ENCODE peak calls at places on chromosomes 4 and X, in nine cellular contexts. T is GM12878, A is suprapubic skin, L is lower leg skin, C is adrenal gland, G is body of pancreas, H is prostate gland, O is thyroid gland, P is uterus. Q is an unnamed sample.

GRCh38 chr4:8832130-8832930 is 39.3 kb downstream of the HMX1 start:
- DNase-seq in C (no peak), P (no peak), H (no peak), A (peak), T (no peak), O (no peak), G (no peak), L (peak), Q (no peak)

GRCh38 chr4:7416745-7417432 is 17.8 kb downstream of the PSAPL1 start:
- DNase-seq in G (no peak), L (peak), A (no peak), O (no peak), H (no peak), C (no peak), P (no peak), T (no peak), Q (no peak)

GRCh38 chrX:83916525-83916924 is 55.6 kb downstream of the CYLC1 start:
- DNase-seq in A (no peak), T (no peak), G (peak), H (no peak), O (peak), L (no peak), P (no peak), C (peak), Q (no peak)

GRCh38 chrX:11543249-11543648 is 122.5 kb downstream of the ARHGAP6 start:
- DNase-seq in G (no peak), C (no peak), H (no peak), O (no peak), P (no peak), L (no peak), T (no peak), A (no peak), Q (no peak)

GRCh38 chrX:95332530-95332929 is 1352.1 kb upstream of the DIAPH2 start:
- DNase-seq in O (no peak), A (no peak), T (no peak), H (no peak), G (no peak), L (no peak), C (no peak), P (no peak), Q (no peak)

GRCh38 chrX:51878056-51878455 is 15.4 kb upstream of the MAGED1 start:
- DNase-seq in C (no peak), P (no peak), G (no peak), O (no peak), T (no peak), H (no peak), A (no peak), L (no peak), Q (no peak)

GRCh38 chr4:184170996-184171395 is 46.7 kb downstream of the ENPP6 start:
- DNase-seq in L (peak), T (no peak), A (no peak), G (no peak), P (no peak), O (no peak), H (no peak), C (no peak), Q (no peak)

GRCh38 chr4:26779674-26780073 is 81.0 kb upstream of the STIM2 start:
- DNase-seq in H (peak), G (no peak), P (no peak), A (no peak), O (no peak), L (no peak), T (no peak), C (peak), Q (no peak)

GRCh38 chr4:7973545-7973981 is 33.9 kb upstream of the AFAP1 start:
- DNase-seq in O (no peak), G (no peak), C (no peak), P (no peak), L (no peak), T (no peak), A (no peak), H (no peak), Q (no peak)

GRCh38 chr4:35934370-35934981 is 309.8 kb downstream of the ARAP2 start:
- DNase-seq in P (no peak), H (no peak), A (no peak), T (peak), L (no peak), O (no peak), G (no peak), C (no peak), Q (no peak)

GRCh38 chr4:90495936-90496335 is 368.7 kb downstream of the CCSER1 start:
- DNase-seq in A (no peak), H (no peak), C (no peak), O (no peak), P (no peak), T (no peak), G (no peak), L (no peak), Q (no peak)

GRCh38 chr4:165301833-165302232 is 25.6 kb upstream of the MSMO1 start:
- DNase-seq in H (no peak), A (no peak), L (no peak), P (no peak), G (peak), T (no peak), O (no peak), C (no peak), Q (no peak)

GRCh38 chr4:48815483-48815882 is 15.4 kb upstream of the OCIAD1 start:
- DNase-seq in G (no peak), H (no peak), C (no peak), A (no peak), O (no peak), T (no peak), P (no peak), L (no peak), Q (no peak)

GRCh38 chrX:49186125-49187027 is at the start of gene PRICKLE3:
- DNase-seq in T (no peak), C (peak), P (peak), A (peak), G (peak), L (peak), H (peak), O (peak), Q (peak)
- TF ChIP-seq POLR2A in T (peak), C (no peak), P (peak), A (no peak), G (peak), L (no peak), H (peak), O (peak), Q (peak)

GRCh38 chrX:139831689-139832456 is 101.0 kb downstream of the ATP11C start:
- DNase-seq in O (no peak), G (peak), T (no peak), L (no peak), P (peak), H (peak), A (no peak), C (peak), Q (no peak)
- TF ChIP-seq POLR2A in O (no peak), G (no peak), T (no peak), L (no peak), P (no peak), H (no peak), A (no peak), C (no peak), Q (no peak)

GRCh38 chr4:38949416-38950051 is 81.9 kb downstream of the FAM114A1 start:
- DNase-seq in A (no peak), P (no peak), T (no peak), C (no peak), L (no peak), G (no peak), H (no peak), O (no peak), Q (no peak)
- TF ChIP-seq POLR2A in A (no peak), P (no peak), T (no peak), C (no peak), L (no peak), G (no peak), H (no peak), O (no peak), Q (no peak)

GRCh38 chr4:75513529-75514130 is 573 bp downstream of the RCHY1 start:
- DNase-seq in L (no peak), A (no peak), C (no peak), P (no peak), G (no peak), T (no peak), O (no peak), H (peak), Q (no peak)

GRCh38 chr4:75514949-75515612 is 808 bp downstream of the THAP6 start:
- DNase-seq in A (no peak), H (no peak), G (no peak), T (peak), C (peak), L (no peak), P (no peak), O (no peak), Q (no peak)

GRCh38 chr4:75516144-75516543 is 1.9 kb downstream of the THAP6 start:
- DNase-seq in P (no peak), L (no peak), C (no peak), A (no peak), H (no peak), G (no peak), O (no peak), T (no peak), Q (no peak)

GRCh38 chr4:75512336-75513211 is 1.6 kb downstream of the RCHY1 start:
- DNase-seq in G (no peak), P (no peak), A (no peak), H (no peak), C (peak), L (no peak), O (no peak), T (peak), Q (no peak)

DNA sequence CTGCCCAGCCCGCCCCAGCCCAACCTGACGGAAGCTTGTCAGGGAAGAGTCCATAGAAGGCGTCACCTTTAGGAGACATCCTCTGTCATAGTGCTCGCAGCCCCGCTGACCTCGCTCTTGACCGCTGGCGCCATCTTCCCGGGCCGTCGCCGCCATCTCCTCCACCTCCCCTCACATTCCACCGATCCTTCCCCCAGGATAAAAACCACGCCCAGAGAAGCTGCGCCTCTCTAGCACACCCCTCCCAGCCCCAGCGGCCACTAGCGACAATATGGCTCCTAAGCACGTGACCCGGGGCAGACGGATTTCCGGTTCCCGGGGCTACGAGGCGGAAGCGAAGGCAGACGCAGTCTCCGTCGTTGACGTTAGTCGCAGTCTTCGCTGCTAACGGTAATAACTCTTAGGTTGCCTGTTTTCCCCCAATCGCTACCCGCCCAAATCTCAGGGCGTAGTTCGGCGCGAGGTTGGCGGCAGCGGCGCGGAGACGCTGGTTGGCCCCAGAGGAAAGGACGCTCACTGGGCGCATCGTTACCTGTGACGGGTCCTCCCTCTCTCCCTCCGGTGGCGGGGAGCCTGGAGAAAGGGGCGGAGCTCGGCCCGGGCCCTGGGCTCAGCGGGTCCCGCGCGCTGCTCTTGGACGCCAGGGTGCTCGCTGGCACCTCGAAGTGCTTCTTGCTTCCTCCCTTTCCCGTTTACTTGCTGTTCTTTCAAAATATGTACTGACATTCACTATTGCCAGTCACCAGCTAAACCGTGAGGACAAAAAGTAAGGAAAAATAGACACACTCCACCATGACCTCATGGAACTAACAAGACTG is at the start of the genes RCHY1 and THAP6:
- DNase-seq in O (peak), A (peak), C (peak), T (peak), G (peak), H (peak), L (peak), P (peak), Q (peak)
- TF ChIP-seq POLR2A in O (peak), A (peak), C (peak), T (peak), G (peak), H (peak), L (no peak), P (peak), Q (peak)

DNA sequence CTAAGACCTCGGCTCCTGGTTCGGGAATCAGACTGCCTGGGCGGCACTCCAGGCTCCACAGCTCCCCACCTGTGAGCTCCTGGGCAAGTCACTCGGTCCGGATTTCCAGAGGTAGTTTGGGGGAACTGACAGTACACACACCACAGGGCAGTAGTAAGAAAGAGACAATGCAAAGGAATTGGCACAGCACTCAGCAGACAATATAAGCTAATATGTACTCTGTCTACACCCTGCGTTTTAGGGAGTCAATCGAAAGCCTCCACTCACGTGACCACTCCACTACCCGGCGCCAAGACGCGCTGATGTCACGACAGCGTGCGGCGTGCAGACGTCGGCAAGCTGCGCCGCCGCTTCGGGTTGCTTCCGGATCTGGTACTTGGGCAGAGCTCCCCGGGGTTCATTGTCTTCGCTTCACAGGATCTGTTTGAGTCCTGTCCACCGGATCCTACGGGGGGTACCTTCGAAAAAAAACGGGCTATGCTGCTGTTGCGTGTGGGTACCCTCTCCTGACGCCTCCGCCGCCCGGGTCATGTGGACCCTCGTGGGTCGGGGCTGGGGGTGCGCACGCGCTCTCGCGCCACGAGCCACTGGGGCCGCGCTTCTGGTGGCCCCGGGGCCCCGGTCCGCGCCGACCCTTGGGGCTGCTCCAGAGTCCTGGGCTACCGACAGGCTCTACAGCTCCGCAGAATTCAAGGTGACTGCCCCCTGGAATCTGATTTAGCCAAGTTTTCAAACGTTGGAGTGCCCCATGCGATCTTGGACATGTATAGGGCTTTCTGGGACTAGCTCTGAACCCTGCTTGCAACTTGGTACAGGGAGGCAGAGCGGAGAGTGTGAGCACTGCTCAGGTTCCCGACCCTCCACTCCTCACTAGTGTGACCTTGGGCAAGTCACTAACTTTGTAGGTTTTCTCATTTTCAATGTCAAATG is at the start of gene GUF1:
- DNase-seq in A (peak), C (peak), O (peak), L (peak), T (peak), H (peak), P (peak), G (peak), Q (peak)
- TF ChIP-seq POLR2A in A (no peak), C (peak), O (peak), L (no peak), T (peak), H (peak), P (peak), G (peak), Q (peak)

DNA sequence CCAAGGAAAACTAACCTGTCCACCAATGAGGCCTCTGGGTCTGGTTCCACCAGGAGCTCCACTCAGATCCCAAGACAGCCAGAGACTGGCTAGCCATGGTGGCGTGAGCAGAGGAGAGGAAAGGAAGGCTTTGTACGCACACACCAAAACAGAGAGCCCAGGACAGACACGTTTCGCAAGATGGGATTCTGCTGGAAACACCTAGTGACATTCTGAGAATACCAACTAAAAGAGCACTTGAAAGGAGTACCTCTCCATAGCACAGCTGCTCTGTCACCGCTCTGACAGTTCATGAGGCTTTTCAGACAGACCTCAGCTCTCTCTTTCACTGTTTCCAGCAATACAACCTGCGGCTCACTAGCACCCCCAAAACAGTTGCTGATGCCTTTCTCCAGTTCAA is 105.0 kb downstream of the SH3KBP1 start:
- DNase-seq in O (peak), P (no peak), L (no peak), G (no peak), T (no peak), C (no peak), H (no peak), A (no peak), Q (no peak)
- TF ChIP-seq POLR2A in O (no peak), P (no peak), L (no peak), G (no peak), T (no peak), C (no peak), H (no peak), A (no peak), Q (no peak)

GRCh38 chrX:1657367-1658082 is 42.7 kb downstream of the ASMT start:
- DNase-seq in P (no peak), A (no peak), C (peak), G (no peak), L (no peak), T (peak), H (no peak), O (no peak), Q (no peak)
- TF ChIP-seq POLR2A in P (no peak), A (no peak), C (no peak), G (no peak), L (no peak), T (peak), H (no peak), O (no peak), Q (no peak)